ENCODE peak calls at places on chromosome 12, in five cellular contexts. One of them, this sample, is unnamed.

GRCh38 chr12:119804011-119804641 is 73.0 kb downstream of the CIT start:
- DNase-seq in T-helper 9 cell: no peak
- DNase-seq in H4: peak
- DNase-seq in hypothalamus: peak
- DNase-seq in HS-5: no peak
- DNase-seq in this sample: no peak

GRCh38 chr12:115749071-115749470 is 528.4 kb downstream of the MED13L start:
- DNase-seq in H4: no peak
- DNase-seq in HS-5: no peak
- DNase-seq in hypothalamus: no peak
- DNase-seq in T-helper 9 cell: no peak
- DNase-seq in this sample: no peak

GRCh38 chr12:989751-990278 is 1.2 kb upstream of the ERC1 start:
- DNase-seq in hypothalamus: no peak
- DNase-seq in T-helper 9 cell: no peak
- DNase-seq in HS-5: peak
- DNase-seq in H4: peak
- DNase-seq in this sample: peak

GRCh38 chr12:69821441-69822204 is 3.4 kb upstream of the MYRFL start:
- DNase-seq in H4: peak
- DNase-seq in T-helper 9 cell: no peak
- DNase-seq in HS-5: peak
- DNase-seq in hypothalamus: peak
- DNase-seq in this sample: no peak

GRCh38 chr12:124480469-124481256 is 86.7 kb downstream of the NCOR2 start:
- DNase-seq in HS-5: no peak
- DNase-seq in H4: peak
- DNase-seq in T-helper 9 cell: no peak
- DNase-seq in hypothalamus: no peak
- DNase-seq in this sample: no peak

GRCh38 chr12:6367065-6367968 is 8.0 kb downstream of the SCNN1A start:
- DNase-seq in HS-5: no peak
- DNase-seq in hypothalamus: no peak
- DNase-seq in T-helper 9 cell: no peak
- DNase-seq in H4: peak
- DNase-seq in this sample: peak

GRCh38 chr12:92503029-92503931 is 199.5 kb upstream of the PLEKHG7 start:
- DNase-seq in H4: no peak
- DNase-seq in HS-5: no peak
- DNase-seq in hypothalamus: no peak
- DNase-seq in T-helper 9 cell: no peak
- DNase-seq in this sample: no peak

GRCh38 chr12:108508243-108508642 is 6.8 kb upstream of the FICD start:
- DNase-seq in hypothalamus: no peak
- DNase-seq in HS-5: no peak
- DNase-seq in H4: no peak
- DNase-seq in T-helper 9 cell: no peak
- DNase-seq in this sample: no peak

GRCh38 chr12:33187409-33187808 is 252.2 kb downstream of the SYT10 start:
- DNase-seq in H4: no peak
- DNase-seq in HS-5: no peak
- DNase-seq in T-helper 9 cell: no peak
- DNase-seq in hypothalamus: no peak
- DNase-seq in this sample: no peak

GRCh38 chr12:125220404-125221273 is 155.4 kb downstream of the AACS start:
- DNase-seq in hypothalamus: peak
- DNase-seq in H4: no peak
- DNase-seq in HS-5: no peak
- DNase-seq in T-helper 9 cell: no peak
- DNase-seq in this sample: no peak

GRCh38 chr12:70383484-70383883 is 17.4 kb downstream of the KCNMB4 start:
- DNase-seq in T-helper 9 cell: no peak
- DNase-seq in H4: no peak
- DNase-seq in hypothalamus: no peak
- DNase-seq in HS-5: no peak
- DNase-seq in this sample: no peak

GRCh38 chr12:21350975-21351374 is 16.3 kb upstream of the SLCO1A2 start:
- DNase-seq in H4: no peak
- DNase-seq in HS-5: no peak
- DNase-seq in hypothalamus: no peak
- DNase-seq in T-helper 9 cell: no peak
- DNase-seq in this sample: no peak

GRCh38 chr12:75846102-75846501 is 185.5 kb downstream of the PHLDA1 start:
- DNase-seq in hypothalamus: no peak
- DNase-seq in T-helper 9 cell: no peak
- DNase-seq in HS-5: no peak
- DNase-seq in H4: no peak
- DNase-seq in this sample: no peak

GRCh38 chr12:132175496-132176357 is 31.5 kb downstream of the NOC4L start:
- DNase-seq in T-helper 9 cell: no peak
- DNase-seq in H4: no peak
- DNase-seq in HS-5: no peak
- DNase-seq in hypothalamus: no peak
- DNase-seq in this sample: no peak

GRCh38 chr12:34306133-34306830 is 284.0 kb downstream of the ALG10 start:
- DNase-seq in T-helper 9 cell: no peak
- DNase-seq in hypothalamus: no peak
- DNase-seq in H4: no peak
- DNase-seq in HS-5: no peak
- DNase-seq in this sample: no peak

GRCh38 chr12:52984136-52984535 is 22.1 kb upstream of the EIF4B start:
- DNase-seq in HS-5: no peak
- DNase-seq in hypothalamus: no peak
- DNase-seq in T-helper 9 cell: no peak
- DNase-seq in H4: no peak
- DNase-seq in this sample: no peak

GRCh38 chr12:39252628-39253027 is 190.3 kb downstream of the KIF21A start:
- DNase-seq in H4: no peak
- DNase-seq in T-helper 9 cell: no peak
- DNase-seq in HS-5: no peak
- DNase-seq in hypothalamus: no peak
- DNase-seq in this sample: no peak